ENCODE peak calls at places on chromosomes 6 and 20, in four cellular contexts. B, H, A and R are unnamed samples.

GRCh38 chr20:51871943-51872342 is 69.6 kb upstream of the SALL4 start:
- DNase-seq in H (no peak), A (no peak), B (no peak), R (no peak)

GRCh38 chr6:88045521-88046136 is 2.0 kb upstream of the SPACA1 start:
- DNase-seq in H (no peak), A (no peak), B (no peak), R (no peak)

GRCh38 chr20:5170341-5170740 is 43.5 kb downstream of the CDS2 start:
- DNase-seq in H (no peak), A (no peak), B (no peak), R (no peak)

GRCh38 chr6:155561262-155561970 is 105.8 kb upstream of the NOX3 start:
- DNase-seq in B (no peak), A (no peak), H (no peak), R (no peak)

GRCh38 chr6:30154709-30155521 is 6.1 kb downstream of the TRIM10 start:
- DNase-seq in B (no peak), A (no peak), H (no peak), R (no peak)

GRCh38 chr6:19836799-19837510 is at the start of gene ID4:
- DNase-seq in A (peak), H (peak), B (no peak), R (no peak)

GRCh38 chr6:160851031-160851430 is 140.5 kb upstream of the MAP3K4 start:
- DNase-seq in H (no peak), A (no peak), B (no peak), R (no peak)

GRCh38 chr20:16129411-16129810 is 443.8 kb downstream of the KIF16B start:
- DNase-seq in H (no peak), B (no peak), A (no peak), R (no peak)

GRCh38 chr6:155452576-155452975 is 3.1 kb downstream of the NOX3 start:
- DNase-seq in H (no peak), B (no peak), A (no peak), R (no peak)

GRCh38 chr6:5749016-5749665 is 257.6 kb downstream of the NRN1 start:
- DNase-seq in A (no peak), B (no peak), H (no peak), R (no peak)

GRCh38 chr20:31746068-31746878 is 7.2 kb downstream of the TPX2 start:
- DNase-seq in B (no peak), A (no peak), H (no peak), R (no peak)

GRCh38 chr20:37543828-37544227 is 16.2 kb upstream of the BLCAP start:
- DNase-seq in H (no peak), B (no peak), A (peak), R (no peak)

GRCh38 chr6:52233975-52234823 is 10.1 kb downstream of the IL17F start:
- DNase-seq in A (peak), B (peak), H (peak), R (no peak)

GRCh38 chr20:38225900-38226263 is 34.7 kb downstream of the KIAA1755 start:
- DNase-seq in B (no peak), A (no peak), H (no peak), R (no peak)

GRCh38 chr6:100296810-100297544 is 167.7 kb downstream of the SIM1 start:
- DNase-seq in H (no peak), B (no peak), A (no peak), R (no peak)

GRCh38 chr6:5081182-5081581 is 4.0 kb upstream of the PPP1R3G start:
- DNase-seq in B (no peak), H (no peak), A (no peak), R (no peak)

GRCh38 chr6:106114492-106114891 is 28.4 kb downstream of the PRDM1 start:
- DNase-seq in B (no peak), A (no peak), H (no peak), R (peak)

GRCh38 chr6:88629838-88630462 is 333.5 kb downstream of the RNGTT start:
- DNase-seq in A (no peak), H (peak), B (no peak), R (no peak)

DNA sequence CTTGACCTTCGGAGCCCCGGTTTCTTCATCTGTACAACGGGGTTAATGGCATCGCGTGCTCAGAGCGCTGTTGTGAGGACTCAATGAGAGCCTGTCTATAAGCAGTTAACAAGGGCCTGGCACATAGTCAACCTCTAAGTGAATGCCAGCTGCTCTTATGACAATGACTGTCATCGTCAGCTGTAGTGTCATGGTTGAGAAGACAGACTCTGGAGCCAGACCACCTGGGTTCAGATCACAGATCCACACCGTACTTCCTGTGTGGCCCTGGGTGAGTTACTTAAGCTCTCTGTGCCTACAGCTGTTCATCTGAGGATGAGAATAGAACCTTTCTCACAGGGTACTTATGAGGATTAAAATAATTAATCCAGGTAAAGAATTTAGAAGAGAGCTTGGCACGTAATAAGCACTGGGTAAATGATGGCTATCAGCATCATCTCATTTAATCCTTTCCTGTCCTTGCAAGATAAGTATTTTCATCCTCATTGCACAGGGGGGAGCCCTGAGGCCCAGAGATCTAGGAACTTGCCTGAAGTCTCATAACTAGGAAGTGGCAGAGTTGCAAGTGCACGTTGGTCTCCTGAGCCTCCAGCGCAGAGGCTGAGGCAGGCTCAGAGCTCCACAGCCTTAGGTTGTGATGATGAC is 105.3 kb downstream of the EYA2 start:
- DNase-seq in H (no peak), B (no peak), A (no peak), R (no peak)
- TF ChIP-seq USF1 in H (no peak), B (no peak), A (no peak), R (no peak)

DNA sequence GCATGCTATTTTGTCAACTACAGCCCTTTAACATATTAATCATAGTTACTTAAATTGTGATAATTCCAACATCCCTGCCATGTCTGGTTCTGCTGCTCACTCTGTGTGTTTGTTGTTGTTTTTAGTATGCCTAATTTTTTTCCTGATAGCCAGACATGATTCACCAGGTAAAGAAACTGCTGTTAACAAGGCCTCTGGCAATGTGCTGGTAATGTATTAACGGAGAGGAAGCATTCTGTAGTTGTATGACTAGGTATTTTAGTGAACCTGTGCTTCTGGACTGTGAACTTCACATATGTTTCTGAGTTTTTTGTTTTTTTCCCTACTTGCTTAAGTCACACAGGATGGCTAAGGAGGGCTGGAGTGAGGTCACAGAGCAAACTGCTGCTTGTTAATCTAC is 4.8 kb downstream of the DYNLT2 start:
- DNase-seq in A (no peak), H (no peak), B (no peak), R (no peak)
- TF ChIP-seq USF1 in A (no peak), H (no peak), B (no peak), R (no peak)

GRCh38 chr20:54565255-54565654 is 89.9 kb downstream of the DOK5 start:
- DNase-seq in H (no peak), B (no peak), A (no peak), R (no peak)
- TF ChIP-seq USF1 in H (no peak), B (no peak), A (no peak), R (no peak)

DNA sequence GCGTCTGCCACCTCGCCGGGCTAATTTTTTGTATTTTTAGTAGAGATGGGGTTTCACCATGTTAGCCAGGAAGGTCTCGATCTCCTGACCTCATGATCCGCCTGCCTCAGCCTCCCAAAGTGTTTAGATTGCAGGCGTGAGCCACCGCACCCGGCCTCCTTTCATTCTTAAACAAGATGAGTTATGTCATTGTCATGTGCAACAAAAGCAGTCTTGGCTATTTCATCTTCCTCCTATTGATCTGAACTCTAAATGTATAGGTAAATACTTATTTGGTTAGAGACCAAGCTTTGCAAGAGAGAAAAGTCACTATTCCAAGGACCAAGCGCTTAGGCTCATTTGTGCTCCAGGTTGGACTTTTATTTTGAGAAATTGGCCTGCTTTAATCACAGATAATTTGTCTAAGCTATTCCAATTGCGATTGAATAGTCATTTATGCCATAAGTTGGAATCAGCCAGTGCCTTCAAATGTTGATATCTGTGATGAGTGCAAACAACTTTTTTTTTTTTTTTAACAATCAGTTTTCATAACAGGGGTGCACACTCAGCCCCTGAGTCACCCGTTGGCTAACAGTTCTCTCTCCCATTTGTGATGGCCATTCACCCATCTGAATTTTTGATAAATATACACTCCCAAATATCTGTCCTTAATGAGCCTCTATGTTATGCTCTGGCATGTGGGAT is 167.3 kb downstream of the BCAS1 start:
- DNase-seq in B (no peak), H (no peak), A (no peak), R (no peak)
- TF ChIP-seq USF1 in B (no peak), H (no peak), A (no peak), R (no peak)

DNA sequence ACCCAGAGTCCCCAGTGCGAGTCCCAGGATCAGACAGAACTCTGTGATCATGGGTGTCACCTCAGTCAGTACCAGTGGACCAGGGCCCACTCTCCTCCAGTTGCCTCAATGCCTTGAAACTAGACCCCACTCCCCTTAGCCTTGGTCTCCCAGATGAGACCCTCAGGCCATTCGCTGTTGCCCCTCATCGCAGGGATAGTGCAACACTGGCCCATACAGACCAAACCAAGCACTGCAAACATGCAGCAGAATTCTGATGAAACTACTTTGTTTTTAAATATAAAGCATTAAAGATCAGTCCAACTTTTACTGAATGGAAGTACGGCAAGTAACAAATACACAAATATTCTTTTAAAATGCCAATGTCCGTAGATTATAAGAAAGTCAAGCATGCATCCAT is 101.2 kb upstream of the NT5E start:
- DNase-seq in B (no peak), A (no peak), H (no peak), R (no peak)
- TF ChIP-seq USF1 in B (no peak), A (no peak), H (no peak), R (no peak)

DNA sequence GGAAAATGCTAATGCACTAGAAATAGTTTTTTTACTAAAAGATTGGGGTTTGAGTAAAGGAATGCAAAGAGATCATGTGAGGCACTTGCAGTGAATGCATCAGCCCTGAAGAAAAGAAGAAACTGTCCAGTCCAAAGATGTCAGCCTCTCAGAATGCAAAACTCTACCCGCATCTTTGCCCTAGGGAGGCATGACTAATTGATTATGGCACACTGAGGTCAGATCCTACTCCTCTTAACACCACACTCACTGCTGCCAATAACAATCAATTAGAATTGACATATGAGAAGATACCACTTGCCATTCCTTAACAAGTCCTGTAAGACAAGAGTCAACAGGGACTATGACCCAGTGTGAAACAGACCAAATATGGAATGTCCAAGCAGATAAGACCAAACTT is 262.3 kb upstream of the PLN start:
- DNase-seq in A (no peak), B (no peak), H (no peak), R (no peak)
- TF ChIP-seq USF1 in A (no peak), B (no peak), H (no peak), R (no peak)

DNA sequence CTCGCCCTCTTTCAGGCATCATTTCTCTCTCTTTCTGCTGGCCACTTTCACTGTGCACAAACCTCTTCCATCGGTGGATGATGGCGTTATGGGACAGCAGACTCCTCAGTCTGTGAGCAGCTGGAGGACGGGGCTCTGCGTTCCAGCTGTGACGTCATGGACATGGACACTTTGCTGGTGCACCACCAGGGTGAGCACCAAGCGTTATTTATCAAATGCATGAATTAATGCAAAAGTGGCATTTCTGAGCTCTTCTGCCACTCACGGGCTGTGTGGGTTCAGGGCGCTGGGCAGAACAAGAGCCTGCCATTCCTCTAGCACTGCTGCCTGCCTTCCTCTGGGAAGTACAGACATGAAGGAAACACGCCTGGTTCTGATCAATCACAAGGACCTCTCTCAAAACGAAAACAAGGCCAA is 82.9 kb upstream of the MPC1 start:
- DNase-seq in A (peak), B (peak), H (no peak), R (no peak)
- TF ChIP-seq USF1 in A (no peak), B (no peak), H (no peak), R (no peak)

GRCh38 chr6:9398794-9399373 is 963.5 kb upstream of the SLC35B3 start:
- DNase-seq in B (no peak), A (peak), H (peak), R (no peak)
- TF ChIP-seq USF1 in B (no peak), A (no peak), H (no peak), R (no peak)